ENCODE peak calls at places on chromosomes 6 and 20, in ten cellular contexts. Y is IMR-90; F is naive thymus-derived CD4-positive, alpha-beta T cell; Z is lung; U is HL-60; X is spleen; T is CD8-positive, alpha-beta memory T cell; L is tibial artery; D is cardiac muscle cell; O is PC-3. S is an unnamed sample.

GRCh38 chr6:105691971-105692370 is 289.1 kb upstream of the PREP start:
- DNase-seq in Y (no peak), F (no peak), Z (no peak), U (no peak), X (no peak), T (no peak), L (no peak), D (no peak), O (no peak), S (no peak)

GRCh38 chr20:43564993-43565757 is 6.3 kb downstream of the SGK2 start:
- DNase-seq in Y (no peak), F (no peak), Z (no peak), U (no peak), X (no peak), T (no peak), L (no peak), D (peak; percentile 19), O (no peak), S (no peak)

GRCh38 chr6:73409395-73409794 is 14.8 kb downstream of the DDX43 start:
- DNase-seq in Y (peak; percentile 23), F (no peak), Z (no peak), U (no peak), X (no peak), T (no peak), L (no peak), D (no peak), O (no peak), S (no peak)

GRCh38 chr6:42366011-42366705 is 85.6 kb downstream of the TRERF1 start:
- DNase-seq in Y (no peak), F (peak; percentile 37), Z (no peak), U (no peak), X (no peak), T (no peak), L (no peak), D (no peak), O (no peak), S (no peak)

GRCh38 chr6:119012521-119012920 is 65.9 kb downstream of the FAM184A start:
- DNase-seq in Y (no peak), F (no peak), Z (no peak), U (no peak), X (no peak), T (no peak), L (no peak), D (no peak), O (no peak), S (no peak)

GRCh38 chr6:72553531-72554202 is 68.2 kb upstream of the KCNQ5 start:
- DNase-seq in Y (peak; percentile 93), F (no peak), Z (no peak), U (no peak), X (no peak), T (no peak), L (no peak), D (peak; percentile 8), O (peak; percentile 85), S (no peak)

GRCh38 chr20:42095221-42095620 is 477.0 kb upstream of the CHD6 start:
- DNase-seq in Y (no peak), F (no peak), Z (no peak), U (no peak), X (no peak), T (no peak), L (no peak), D (no peak), O (no peak), S (no peak)

GRCh38 chr6:168343239-168344167 is 23.9 kb upstream of the DACT2 start:
- DNase-seq in Y (no peak), F (no peak), Z (no peak), U (no peak), X (no peak), T (no peak), L (no peak), D (peak; percentile 15), O (no peak), S (no peak)

GRCh38 chr20:47574616-47575401 is 73.1 kb downstream of the NCOA3 start:
- DNase-seq in Y (peak; percentile 49), F (no peak), Z (no peak), U (no peak), X (no peak), T (no peak), L (no peak), D (peak; percentile 23), O (peak; percentile 26), S (peak; percentile 46)

GRCh38 chr20:36644713-36645109 is 1.3 kb downstream of the SLA2 start:
- DNase-seq in Y (no peak), F (no peak), Z (no peak), U (no peak), X (no peak), T (no peak), L (no peak), D (no peak), O (no peak), S (no peak)

GRCh38 chr20:36645353-36645752 is 643 bp downstream of the SLA2 start:
- DNase-seq in Y (no peak), F (no peak), Z (no peak), U (no peak), X (no peak), T (no peak), L (no peak), D (no peak), O (no peak), S (no peak)

GRCh38 chr20:36646678-36647077 is 682 bp upstream of the SLA2 start:
- DNase-seq in Y (no peak), F (no peak), Z (no peak), U (no peak), X (no peak), T (no peak), L (no peak), D (no peak), O (no peak), S (no peak)

GRCh38 chr20:36647194-36648121 is 1.5 kb upstream of the SLA2 start:
- DNase-seq in Y (no peak), F (no peak), Z (no peak), U (no peak), X (no peak), T (no peak), L (no peak), D (peak; percentile 10), O (no peak), S (no peak)

GRCh38 chr20:36645998-36646397 is at the start of gene SLA2:
- DNase-seq in Y (no peak), F (peak; percentile 75), Z (no peak), U (peak; percentile 27), X (peak; percentile 92), T (peak; percentile 75), L (no peak), D (no peak), O (no peak), S (peak; percentile 10)
- H3K27ac ChIP-seq in Y (no peak within 1 kb of the TSS), F (peak within 1 kb of the TSS; percentile 85), Z (no peak within 1 kb of the TSS), U (peak within 1 kb of the TSS; percentile 58), X (peak within 1 kb of the TSS; percentile 61), T (peak within 1 kb of the TSS; percentile 71), L (no peak within 1 kb of the TSS), D (peak within 1 kb of the TSS; percentile 62), O (no peak within 1 kb of the TSS), S (no peak within 1 kb of the TSS)

GRCh38 chr6:31355540-31355988 is 1.4 kb downstream of the HLA-B start:
- DNase-seq in Y (no peak), F (peak; percentile 27), Z (no peak), U (peak; percentile 16), X (no peak), T (peak; percentile 25), L (no peak), D (no peak), O (no peak), S (no peak)

GRCh38 chr6:31354788-31355539 is 2.0 kb downstream of the HLA-B start:
- DNase-seq in Y (no peak), F (peak; percentile 15), Z (no peak), U (peak; percentile 12), X (peak; percentile 71), T (peak; percentile 24), L (no peak), D (peak; percentile 20), O (no peak), S (no peak)

GRCh38 chr6:31356946-31357466 is at the start of gene HLA-B:
- DNase-seq in Y (peak; percentile 87), F (peak; percentile 86), Z (peak; percentile 86), U (peak; percentile 89), X (peak; percentile 92), T (peak; percentile 80), L (peak; percentile 90), D (peak; percentile 81), O (peak; percentile 62), S (peak; percentile 83)

GRCh38 chr6:31358302-31358701 is 1.3 kb upstream of the HLA-B start:
- DNase-seq in Y (no peak), F (no peak), Z (no peak), U (no peak), X (no peak), T (no peak), L (no peak), D (no peak), O (no peak), S (no peak)

GRCh38 chr6:31356216-31356945 is 598 bp downstream of the HLA-B start:
- DNase-seq in Y (peak; percentile 18), F (peak; percentile 30), Z (peak; percentile 46), U (peak; percentile 21), X (peak; percentile 90), T (peak; percentile 44), L (peak; percentile 79), D (no peak), O (peak; percentile 9), S (peak; percentile 58)
- H3K27ac ChIP-seq in Y (peak overlapping the region; percentile 32), F (peak overlapping the region; percentile 100), Z (peak overlapping the region; percentile 65), U (no peak overlapping the region), X (peak overlapping the region; percentile 94), T (peak overlapping the region; percentile 99), L (peak overlapping the region; percentile 96), D (no peak overlapping the region), O (no peak overlapping the region), S (peak overlapping the region; percentile 78)

GRCh38 chr6:30542915-30543314 is 13.4 kb downstream of the GNL1 start:
- DNase-seq in Y (peak; percentile 63), F (no peak), Z (no peak), U (no peak), X (no peak), T (no peak), L (no peak), D (no peak), O (no peak), S (no peak)

GRCh38 chr6:30542404-30542725 is 13.9 kb downstream of the GNL1 start:
- DNase-seq in Y (no peak), F (peak; percentile 61), Z (no peak), U (no peak), X (no peak), T (peak; percentile 62), L (no peak), D (no peak), O (no peak), S (no peak)

GRCh38 chr6:30543824-30544223 is 12.5 kb downstream of the GNL1 start:
- DNase-seq in Y (no peak), F (no peak), Z (no peak), U (no peak), X (no peak), T (peak; percentile 52), L (no peak), D (no peak), O (no peak), S (no peak)

GRCh38 chr6:30544666-30545272 is 11.5 kb downstream of the GNL1 start:
- DNase-seq in Y (peak; percentile 79), F (peak; percentile 60), Z (no peak), U (no peak), X (no peak), T (peak; percentile 53), L (no peak), D (peak; percentile 48), O (peak; percentile 84), S (peak; percentile 25)

GRCh38 chr6:30541515-30542403 is 14.5 kb downstream of the GNL1 start:
- DNase-seq in Y (peak; percentile 87), F (peak; percentile 84), Z (peak; percentile 74), U (peak; percentile 74), X (peak; percentile 94), T (peak; percentile 79), L (no peak), D (peak; percentile 86), O (peak; percentile 95), S (peak; percentile 78)
- H3K27ac ChIP-seq in Y (no peak overlapping the region), F (peak overlapping the region; percentile 67), Z (no peak overlapping the region), U (no peak overlapping the region), X (peak overlapping the region; percentile 42), T (peak overlapping the region; percentile 55), L (no peak overlapping the region), D (no peak overlapping the region), O (no peak overlapping the region), S (no peak overlapping the region)

GRCh38 chr6:133208183-133208755 is 32.9 kb upstream of the EYA4 start:
- DNase-seq in Y (peak; percentile 91), F (no peak), Z (no peak), U (no peak), X (no peak), T (no peak), L (no peak), D (no peak), O (no peak), S (no peak)
- H3K27ac ChIP-seq in Y (peak overlapping the region; percentile 2), F (no peak overlapping the region), Z (no peak overlapping the region), U (no peak overlapping the region), X (no peak overlapping the region), T (no peak overlapping the region), L (no peak overlapping the region), D (no peak overlapping the region), O (no peak overlapping the region), S (no peak overlapping the region)